ENCODE peak calls at places on chromosomes 12 and 14, in eight cellular contexts. M, U, L, R, J, Y, V and H are unnamed samples.

GRCh38 chr12:56520025-56520810 is 1.4 kb upstream of the RBMS2 start:
- DNase-seq in M (no peak), U (no peak), L (no peak), R (peak; percentile 8), J (no peak), Y (no peak), V (no peak), H (no peak)

GRCh38 chr12:57726151-57726883 is 12.2 kb downstream of the AGAP2 start:
- DNase-seq in M (peak; percentile 88), U (peak; percentile 97), L (peak; percentile 91), R (peak; percentile 76), J (peak; percentile 86), Y (peak; percentile 85), V (peak; percentile 87), H (peak; percentile 79)

GRCh38 chr12:125518074-125518473 is 452.8 kb downstream of the AACS start:
- DNase-seq in M (peak; percentile 49), U (no peak), L (no peak), R (no peak), J (no peak), Y (no peak), V (no peak), H (peak; percentile 26)

GRCh38 chr14:96213871-96214465 is 9.3 kb downstream of the BDKRB2 start:
- DNase-seq in M (no peak), U (no peak), L (no peak), R (no peak), J (no peak), Y (no peak), V (no peak), H (no peak)

GRCh38 chr14:96783306-96784224 is 13.6 kb upstream of the VRK1 start:
- DNase-seq in M (peak; percentile 36), U (no peak), L (no peak), R (no peak), J (no peak), Y (no peak), V (no peak), H (no peak)

GRCh38 chr12:57111046-57111698 is at the start of gene STAT6:
- DNase-seq in M (peak; percentile 92), U (peak; percentile 67), L (peak; percentile 94), R (peak; percentile 87), J (peak; percentile 84), Y (peak; percentile 86), V (peak; percentile 91), H (peak; percentile 86)

GRCh38 chr12:52956987-52957386 is 8.1 kb downstream of the KRT18 start:
- DNase-seq in M (no peak), U (no peak), L (no peak), R (peak; percentile 70), J (no peak), Y (no peak), V (no peak), H (no peak)

GRCh38 chr14:32565256-32565655 is 236.2 kb downstream of the AKAP6 start:
- DNase-seq in M (no peak), U (no peak), L (no peak), R (no peak), J (no peak), Y (no peak), V (no peak), H (no peak)

GRCh38 chr12:1473418-1473817 is 121.0 kb downstream of the FBXL14 start:
- DNase-seq in M (peak; percentile 12), U (no peak), L (no peak), R (no peak), J (no peak), Y (no peak), V (peak; percentile 29), H (no peak)

GRCh38 chr12:109358154-109358869 is 10.6 kb downstream of the MYO1H start:
- DNase-seq in M (no peak), U (no peak), L (no peak), R (peak; percentile 4), J (no peak), Y (no peak), V (no peak), H (no peak)

GRCh38 chr14:54931598-54932340 is 29.1 kb upstream of the GCH1 start:
- DNase-seq in M (no peak), U (no peak), L (no peak), R (no peak), J (no peak), Y (no peak), V (no peak), H (no peak)

GRCh38 chr14:54927551-54927950 is 24.9 kb upstream of the GCH1 start:
- DNase-seq in M (no peak), U (no peak), L (no peak), R (no peak), J (no peak), Y (no peak), V (no peak), H (no peak)

GRCh38 chr14:54933006-54933405 is 30.4 kb upstream of the GCH1 start:
- DNase-seq in M (no peak), U (no peak), L (no peak), R (no peak), J (no peak), Y (no peak), V (no peak), H (no peak)

GRCh38 chr14:54935100-54935499 is 32.5 kb upstream of the GCH1 start:
- DNase-seq in M (no peak), U (no peak), L (no peak), R (no peak), J (no peak), Y (no peak), V (no peak), H (no peak)

DNA sequence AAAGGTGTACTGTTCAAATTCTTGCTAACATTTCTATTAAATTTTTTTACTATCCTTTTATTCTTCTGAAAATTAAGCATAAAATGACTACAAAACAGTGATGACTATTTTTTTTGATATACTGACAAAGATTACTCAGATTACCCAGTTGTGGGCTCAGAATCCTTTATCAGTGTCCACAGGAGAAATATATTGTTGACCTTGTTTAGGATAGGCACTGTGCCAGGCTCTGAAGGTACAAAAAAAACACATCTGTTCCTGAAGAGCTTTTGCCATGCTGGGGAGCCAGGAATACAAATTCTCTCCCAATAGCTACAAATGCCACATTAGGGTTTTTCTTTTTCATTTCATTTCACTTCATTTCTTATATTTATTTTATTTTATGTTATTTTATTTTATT is 26.9 kb upstream of the GCH1 start:
- DNase-seq in M (peak; percentile 12), U (no peak), L (no peak), R (no peak), J (no peak), Y (no peak), V (no peak), H (no peak)
- H3K4me1 ChIP-seq in M (no peaks in the 10 kb centered on the region), U (no peaks in the 10 kb centered on the region), L (no peaks in the 10 kb centered on the region), R (no peaks in the 10 kb centered on the region), J (no peaks in the 10 kb centered on the region), Y (no peaks in the 10 kb centered on the region), V (no peaks in the 10 kb centered on the region), H (no peaks in the 10 kb centered on the region)

DNA sequence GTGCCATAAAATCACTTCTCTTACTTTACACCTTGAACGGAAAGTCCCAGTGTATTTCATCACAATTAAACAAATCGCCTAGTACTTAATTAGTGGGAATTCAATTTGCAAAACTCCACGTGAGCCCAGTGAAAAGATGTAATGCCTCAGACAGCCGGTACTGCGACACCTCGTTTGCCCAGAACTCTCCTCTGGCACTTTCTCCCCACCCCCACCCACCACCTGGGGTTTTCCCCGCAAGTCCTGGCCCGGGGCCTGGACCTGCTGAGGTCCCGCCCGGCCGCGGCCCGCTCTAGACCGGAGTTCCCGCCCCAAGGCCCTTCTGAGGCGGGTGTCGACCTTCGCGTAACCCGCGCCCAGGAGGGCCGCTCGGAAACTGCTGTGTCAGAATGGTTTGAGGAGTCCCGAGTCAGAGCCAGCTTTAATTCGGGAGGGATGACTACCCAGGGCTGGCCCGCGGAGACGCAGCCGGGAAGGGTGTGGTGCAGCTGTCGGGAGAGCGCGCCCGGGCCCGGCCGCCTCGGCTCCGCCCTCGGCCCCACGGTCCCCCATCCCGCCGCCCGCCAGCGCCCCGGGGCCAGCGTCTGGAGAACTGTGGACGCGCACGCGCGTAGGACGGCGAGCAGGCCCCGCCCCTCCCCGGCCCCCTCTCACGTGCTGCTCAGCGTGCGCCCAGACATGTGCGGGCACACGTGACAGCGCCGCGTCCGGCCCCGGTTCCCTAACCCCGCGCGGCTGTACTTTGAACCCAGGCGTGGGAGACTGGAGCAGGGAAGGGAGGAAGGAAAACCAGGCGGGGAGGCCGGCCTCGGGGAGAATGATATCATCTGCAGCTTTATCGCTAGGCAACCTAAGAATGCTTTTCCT is 10.8 kb downstream of the BHLHE41 start:
- DNase-seq in M (peak; percentile 97), U (peak; percentile 73), L (peak; percentile 97), R (peak; percentile 82), J (peak; percentile 97), Y (peak; percentile 96), V (peak; percentile 97), H (peak; percentile 94)
- TF ChIP-seq POLR2A in M (peak; percentile 97), U (peak; percentile 57), L (peak; percentile 63), R (peak; percentile 71), J (peak; percentile 89), Y (peak; percentile 89), V (peak; percentile 75), H (peak; percentile 64)

DNA sequence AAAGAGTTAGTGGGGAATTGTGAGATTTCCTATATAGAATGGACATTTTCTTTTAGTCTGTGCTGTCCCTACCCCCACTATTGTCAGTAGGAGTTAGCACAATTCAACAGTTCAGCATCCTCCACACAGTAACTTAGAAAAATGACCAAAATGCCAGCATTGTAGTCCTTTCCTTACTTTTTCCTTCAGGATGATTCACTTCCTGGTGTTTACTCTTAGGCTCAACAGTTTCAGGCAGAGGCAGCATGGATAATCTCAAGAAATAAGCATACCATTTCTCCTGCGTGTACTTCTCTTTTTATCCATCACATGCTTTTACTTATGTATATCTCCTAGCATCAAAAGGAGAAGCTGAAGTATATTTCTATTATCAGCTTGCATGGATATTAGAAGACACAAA is 683.4 kb downstream of the SLC16A7 start:
- DNase-seq in M (no peak), U (no peak), L (no peak), R (peak; percentile 84), J (no peak), Y (no peak), V (no peak), H (no peak)
- H3K27ac ChIP-seq in M (no peak overlapping the region), U (no peak overlapping the region), L (no peak overlapping the region), R (no peak overlapping the region), J (no peak overlapping the region), Y (no peak overlapping the region), V (no peak overlapping the region), H (no peak overlapping the region)

DNA sequence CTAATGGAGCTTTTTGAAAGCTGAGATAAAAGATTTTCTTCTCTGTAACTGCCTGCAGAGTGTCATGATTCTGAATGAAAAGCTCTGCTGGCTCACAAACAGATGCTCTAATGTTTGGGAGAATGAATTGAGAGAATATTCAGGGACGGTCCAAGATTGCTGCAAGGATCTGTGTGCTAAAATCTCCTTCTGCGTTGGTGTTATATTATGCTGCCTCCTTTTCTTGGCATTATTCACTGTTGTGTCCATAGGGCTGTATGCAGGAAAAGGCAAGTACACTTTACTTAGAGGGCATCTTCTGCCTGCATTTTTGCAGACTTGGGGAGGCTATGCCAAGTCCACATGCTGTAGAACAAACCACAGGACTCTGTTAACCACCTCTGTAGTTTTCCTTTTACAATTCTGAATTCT is 209.8 kb upstream of the KRR1 start:
- DNase-seq in M (no peak), U (no peak), L (no peak), R (peak; percentile 19), J (no peak), Y (no peak), V (no peak), H (no peak)
- H3K4me1 ChIP-seq in M (peaks cover 28% of the 10 kb centered on the region), U (peaks cover 55% of the 10 kb centered on the region), L (peaks cover 55% of the 10 kb centered on the region), R (peaks cover 25% of the 10 kb centered on the region), J (peaks cover 3% of the 10 kb centered on the region), Y (peaks cover 27% of the 10 kb centered on the region), V (peaks cover 35% of the 10 kb centered on the region), H (peaks cover 29% of the 10 kb centered on the region)